ENCODE peak calls at places on chromosome 16, in nine cellular contexts. One of them, this sample, is unnamed.
A peak's percentile ranks its signal among the peaks of the same experiment; 100 is the strongest.

GRCh38 chr16:88468289-88469129 is 15.4 kb downstream of the ZFPM1 start:
- DNase-seq in AG04450: no peak
- DNase-seq in psoas muscle: no peak
- DNase-seq in neural progenitor cell: peak; percentile 88
- DNase-seq in tibial nerve: no peak
- DNase-seq in lower lobe of right lung: no peak
- DNase-seq in CD8-positive, alpha-beta memory T cell: no peak
- DNase-seq in uterus: no peak
- DNase-seq in PC-3: peak; percentile 36
- DNase-seq in this sample: peak; percentile 53

GRCh38 chr16:10039220-10040096 is 142.8 kb downstream of the GRIN2A start:
- DNase-seq in uterus: no peak
- DNase-seq in neural progenitor cell: peak; percentile 78
- DNase-seq in AG04450: no peak
- DNase-seq in psoas muscle: no peak
- DNase-seq in lower lobe of right lung: no peak
- DNase-seq in PC-3: no peak
- DNase-seq in tibial nerve: no peak
- DNase-seq in CD8-positive, alpha-beta memory T cell: no peak
- DNase-seq in this sample: peak; percentile 7

GRCh38 chr16:57123216-57123968 is 31.0 kb downstream of the CPNE2 start:
- DNase-seq in tibial nerve: no peak
- DNase-seq in PC-3: no peak
- DNase-seq in lower lobe of right lung: no peak
- DNase-seq in AG04450: no peak
- DNase-seq in CD8-positive, alpha-beta memory T cell: no peak
- DNase-seq in psoas muscle: no peak
- DNase-seq in neural progenitor cell: no peak
- DNase-seq in uterus: no peak
- DNase-seq in this sample: no peak

GRCh38 chr16:78926723-78927200 is 673.8 kb downstream of the MAF start:
- DNase-seq in uterus: no peak
- DNase-seq in PC-3: no peak
- DNase-seq in neural progenitor cell: no peak
- DNase-seq in AG04450: no peak
- DNase-seq in CD8-positive, alpha-beta memory T cell: no peak
- DNase-seq in lower lobe of right lung: no peak
- DNase-seq in psoas muscle: no peak
- DNase-seq in tibial nerve: no peak
- DNase-seq in this sample: no peak

GRCh38 chr16:63684702-63685101 is 1437.2 kb downstream of the CDH11 start:
- DNase-seq in AG04450: no peak
- DNase-seq in lower lobe of right lung: no peak
- DNase-seq in psoas muscle: no peak
- DNase-seq in PC-3: no peak
- DNase-seq in neural progenitor cell: peak; percentile 28
- DNase-seq in uterus: no peak
- DNase-seq in CD8-positive, alpha-beta memory T cell: no peak
- DNase-seq in tibial nerve: no peak
- DNase-seq in this sample: no peak

GRCh38 chr16:80583466-80583865 is 42.7 kb downstream of the DYNLRB2 start:
- DNase-seq in uterus: no peak
- DNase-seq in AG04450: no peak
- DNase-seq in PC-3: peak; percentile 64
- DNase-seq in lower lobe of right lung: no peak
- DNase-seq in tibial nerve: no peak
- DNase-seq in psoas muscle: no peak
- DNase-seq in neural progenitor cell: no peak
- DNase-seq in CD8-positive, alpha-beta memory T cell: no peak
- DNase-seq in this sample: no peak

GRCh38 chr16:55641430-55642056 is 14.2 kb upstream of the SLC6A2 start:
- DNase-seq in AG04450: no peak
- DNase-seq in tibial nerve: no peak
- DNase-seq in PC-3: no peak
- DNase-seq in psoas muscle: no peak
- DNase-seq in neural progenitor cell: no peak
- DNase-seq in uterus: no peak
- DNase-seq in lower lobe of right lung: no peak
- DNase-seq in CD8-positive, alpha-beta memory T cell: no peak
- DNase-seq in this sample: no peak

GRCh38 chr16:89557230-89557935 is 3.1 kb upstream of the RPL13 start:
- DNase-seq in neural progenitor cell: peak; percentile 92
- DNase-seq in AG04450: no peak
- DNase-seq in CD8-positive, alpha-beta memory T cell: peak; percentile 66
- DNase-seq in tibial nerve: peak; percentile 64
- DNase-seq in psoas muscle: peak; percentile 85
- DNase-seq in lower lobe of right lung: peak; percentile 88
- DNase-seq in uterus: peak; percentile 58
- DNase-seq in PC-3: peak; percentile 60
- DNase-seq in this sample: peak; percentile 71

GRCh38 chr16:11372924-11373306 is 27.7 kb downstream of the RMI2 start:
- DNase-seq in tibial nerve: no peak
- DNase-seq in neural progenitor cell: no peak
- DNase-seq in PC-3: no peak
- DNase-seq in AG04450: no peak
- DNase-seq in lower lobe of right lung: no peak
- DNase-seq in uterus: no peak
- DNase-seq in CD8-positive, alpha-beta memory T cell: no peak
- DNase-seq in psoas muscle: no peak
- DNase-seq in this sample: no peak

GRCh38 chr16:11380836-11381235 is 35.6 kb downstream of the RMI2 start:
- DNase-seq in PC-3: no peak
- DNase-seq in lower lobe of right lung: no peak
- DNase-seq in tibial nerve: no peak
- DNase-seq in AG04450: no peak
- DNase-seq in neural progenitor cell: no peak
- DNase-seq in CD8-positive, alpha-beta memory T cell: no peak
- DNase-seq in uterus: no peak
- DNase-seq in psoas muscle: no peak
- DNase-seq in this sample: no peak

GRCh38 chr16:11374255-11374654 is 29.0 kb downstream of the RMI2 start:
- DNase-seq in PC-3: no peak
- DNase-seq in tibial nerve: no peak
- DNase-seq in psoas muscle: no peak
- DNase-seq in lower lobe of right lung: no peak
- DNase-seq in neural progenitor cell: no peak
- DNase-seq in CD8-positive, alpha-beta memory T cell: no peak
- DNase-seq in AG04450: no peak
- DNase-seq in uterus: no peak
- DNase-seq in this sample: no peak

GRCh38 chr16:11379420-11379819 is 34.2 kb downstream of the RMI2 start:
- DNase-seq in tibial nerve: no peak
- DNase-seq in AG04450: no peak
- DNase-seq in neural progenitor cell: no peak
- DNase-seq in psoas muscle: no peak
- DNase-seq in CD8-positive, alpha-beta memory T cell: no peak
- DNase-seq in lower lobe of right lung: no peak
- DNase-seq in PC-3: peak; percentile 57
- DNase-seq in uterus: no peak
- DNase-seq in this sample: peak; percentile 26

GRCh38 chr16:11377156-11377555 is 31.9 kb downstream of the RMI2 start:
- DNase-seq in AG04450: no peak
- DNase-seq in uterus: no peak
- DNase-seq in psoas muscle: no peak
- DNase-seq in tibial nerve: no peak
- DNase-seq in lower lobe of right lung: no peak
- DNase-seq in neural progenitor cell: no peak
- DNase-seq in PC-3: no peak
- DNase-seq in CD8-positive, alpha-beta memory T cell: no peak
- DNase-seq in this sample: no peak
- H3K27ac ChIP-seq in AG04450: no peak overlapping the region
- H3K27ac ChIP-seq in uterus: no peak overlapping the region
- H3K27ac ChIP-seq in psoas muscle: no peak overlapping the region
- H3K27ac ChIP-seq in tibial nerve: no peak overlapping the region
- H3K27ac ChIP-seq in lower lobe of right lung: no peak overlapping the region
- H3K27ac ChIP-seq in neural progenitor cell: no peak overlapping the region
- H3K27ac ChIP-seq in PC-3: no peak overlapping the region
- H3K27ac ChIP-seq in CD8-positive, alpha-beta memory T cell: no peak overlapping the region
- H3K27ac ChIP-seq in this sample: no peak overlapping the region

GRCh38 chr16:68993421-68993820 is 112.0 kb upstream of the HAS3 start:
- DNase-seq in AG04450: no peak
- DNase-seq in tibial nerve: no peak
- DNase-seq in neural progenitor cell: no peak
- DNase-seq in CD8-positive, alpha-beta memory T cell: no peak
- DNase-seq in lower lobe of right lung: no peak
- DNase-seq in PC-3: no peak
- DNase-seq in uterus: no peak
- DNase-seq in psoas muscle: no peak
- DNase-seq in this sample: no peak
- H3K27ac ChIP-seq in AG04450: no peak overlapping the region
- H3K27ac ChIP-seq in tibial nerve: no peak overlapping the region
- H3K27ac ChIP-seq in neural progenitor cell: no peak overlapping the region
- H3K27ac ChIP-seq in CD8-positive, alpha-beta memory T cell: no peak overlapping the region
- H3K27ac ChIP-seq in lower lobe of right lung: no peak overlapping the region
- H3K27ac ChIP-seq in PC-3: peak overlapping the region; percentile 96
- H3K27ac ChIP-seq in uterus: no peak overlapping the region
- H3K27ac ChIP-seq in psoas muscle: no peak overlapping the region
- H3K27ac ChIP-seq in this sample: no peak overlapping the region

DNA sequence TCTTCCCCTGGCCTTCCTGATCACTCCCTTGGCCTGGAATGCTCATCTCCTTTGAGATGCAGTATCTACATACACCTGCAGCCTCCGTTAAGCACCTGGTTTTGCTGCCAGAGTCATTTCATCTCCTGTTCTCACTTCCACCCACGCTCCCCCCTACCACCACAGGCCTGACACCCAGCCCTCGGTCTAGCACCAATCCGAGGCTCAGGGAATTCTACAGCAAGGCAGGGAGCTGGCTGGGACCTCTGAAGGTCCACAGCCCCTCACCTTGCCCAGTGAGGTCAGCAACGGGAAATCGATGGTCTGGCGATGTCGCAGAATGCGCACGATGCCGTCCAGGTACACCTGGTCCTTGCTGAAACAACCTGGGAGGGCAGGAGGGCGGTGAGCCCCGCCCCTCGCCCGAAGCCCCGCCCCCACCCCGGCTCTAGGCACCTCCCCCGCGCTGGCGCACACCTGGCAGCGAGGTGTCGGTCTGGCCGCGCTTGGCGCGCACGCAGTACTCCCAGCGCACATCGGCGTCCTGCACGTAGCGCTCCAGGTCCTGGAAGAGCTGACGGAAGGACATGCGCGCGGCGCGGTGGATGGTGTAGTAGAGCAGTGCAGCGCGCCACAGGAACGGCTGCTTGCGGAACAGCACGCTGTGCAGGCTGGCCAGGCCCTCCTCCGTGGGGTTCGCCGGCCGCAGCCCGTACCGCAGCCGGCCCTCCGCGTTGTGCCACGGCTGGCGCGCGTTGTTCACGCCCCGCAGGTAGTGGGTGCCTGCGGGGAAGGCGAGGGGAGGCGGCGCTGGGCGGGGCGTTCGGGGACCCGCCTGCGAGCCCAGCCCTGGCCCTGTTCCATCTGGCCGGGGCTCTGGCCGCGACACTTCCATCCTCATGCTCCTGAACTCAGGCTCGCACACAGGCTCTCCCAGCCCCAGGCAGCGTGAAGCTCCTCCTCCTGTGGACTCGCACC is 5.7 kb downstream of the MATCAP1 start:
- DNase-seq in uterus: no peak
- DNase-seq in neural progenitor cell: peak; percentile 87
- DNase-seq in AG04450: no peak
- DNase-seq in tibial nerve: no peak
- DNase-seq in CD8-positive, alpha-beta memory T cell: peak; percentile 43
- DNase-seq in PC-3: peak; percentile 86
- DNase-seq in lower lobe of right lung: peak; percentile 91
- DNase-seq in psoas muscle: peak; percentile 69
- DNase-seq in this sample: no peak
- H3K27ac ChIP-seq in uterus: peak overlapping the region; percentile 34
- H3K27ac ChIP-seq in neural progenitor cell: no peak overlapping the region
- H3K27ac ChIP-seq in AG04450: no peak overlapping the region
- H3K27ac ChIP-seq in tibial nerve: no peak overlapping the region
- H3K27ac ChIP-seq in CD8-positive, alpha-beta memory T cell: no peak overlapping the region
- H3K27ac ChIP-seq in PC-3: peak overlapping the region; percentile 39
- H3K27ac ChIP-seq in lower lobe of right lung: peak overlapping the region; percentile 60
- H3K27ac ChIP-seq in psoas muscle: peak overlapping the region; percentile 34
- H3K27ac ChIP-seq in this sample: no peak overlapping the region

GRCh38 chr16:1776672-1776955 is 3.7 kb upstream of the MRPS34 start:
- DNase-seq in AG04450: no peak
- DNase-seq in CD8-positive, alpha-beta memory T cell: no peak
- DNase-seq in psoas muscle: no peak
- DNase-seq in PC-3: no peak
- DNase-seq in neural progenitor cell: no peak
- DNase-seq in lower lobe of right lung: no peak
- DNase-seq in uterus: no peak
- DNase-seq in tibial nerve: no peak
- DNase-seq in this sample: no peak
- H3K27ac ChIP-seq in AG04450: no peak overlapping the region
- H3K27ac ChIP-seq in CD8-positive, alpha-beta memory T cell: no peak overlapping the region
- H3K27ac ChIP-seq in psoas muscle: no peak overlapping the region
- H3K27ac ChIP-seq in PC-3: no peak overlapping the region
- H3K27ac ChIP-seq in neural progenitor cell: no peak overlapping the region
- H3K27ac ChIP-seq in lower lobe of right lung: no peak overlapping the region
- H3K27ac ChIP-seq in uterus: no peak overlapping the region
- H3K27ac ChIP-seq in tibial nerve: no peak overlapping the region
- H3K27ac ChIP-seq in this sample: no peak overlapping the region

This sample was measured in CD4-positive, CD25-positive, alpha-beta regulatory T cell.